ENCODE peak calls at places on chromosome 7, in four cellular contexts. E is HepG2, V is uterus, A is endothelial cell of umbilical vein. I is an unnamed sample.

GRCh38 chr7:25009271-25009670 is 29.3 kb upstream of the OSBPL3 start:
- DNase-seq in E (no peak), V (no peak), A (no peak), I (no peak)

GRCh38 chr7:37908221-37908788 is 8.3 kb downstream of the SFRP4 start:
- DNase-seq in E (no peak), V (no peak), A (no peak), I (no peak)

GRCh38 chr7:37342665-37343471 is 105.8 kb downstream of the ELMO1 start:
- DNase-seq in E (no peak), V (no peak), A (peak; percentile 37), I (peak; percentile 58)

GRCh38 chr7:2008101-2008935 is 224.4 kb downstream of the MAD1L1 start:
- DNase-seq in E (no peak), V (no peak), A (no peak), I (peak; percentile 49)

GRCh38 chr7:33243319-33243881 is 114.0 kb downstream of the BBS9 start:
- DNase-seq in E (peak; percentile 48), V (no peak), A (peak; percentile 65), I (no peak)

GRCh38 chr7:142487124-142487523 is 229.3 kb upstream of the PRSS58 start:
- DNase-seq in E (no peak), V (no peak), A (no peak), I (no peak)

GRCh38 chr7:69504733-69505132 is 93.5 kb upstream of the AUTS2 start:
- DNase-seq in E (no peak), V (no peak), A (no peak), I (no peak)

GRCh38 chr7:18191329-18191728 is 163.7 kb upstream of the PRPS1L1 start:
- DNase-seq in E (no peak), V (no peak), A (peak; percentile 62), I (no peak)

GRCh38 chr7:157136372-157136771 is 2.4 kb upstream of the UBE3C start:
- DNase-seq in E (peak; percentile 49), V (no peak), A (peak; percentile 77), I (no peak)

GRCh38 chr7:84123903-84124573 is 70.6 kb downstream of the SEMA3A start:
- DNase-seq in E (peak; percentile 2), V (no peak), A (peak; percentile 85), I (no peak)

GRCh38 chr7:930975-931758 is 23.3 kb downstream of the ADAP1 start:
- DNase-seq in E (no peak), V (no peak), A (no peak), I (no peak)

GRCh38 chr7:129840757-129841156 is 112.0 kb downstream of the UBE2H start:
- DNase-seq in E (no peak), V (no peak), A (no peak), I (no peak)

GRCh38 chr7:139252451-139252850 is 21.4 kb downstream of the UBN2 start:
- DNase-seq in E (no peak), V (no peak), A (no peak), I (no peak)

GRCh38 chr7:76315372-76315771 is 12.9 kb downstream of the HSPB1 start:
- DNase-seq in E (no peak), V (no peak), A (no peak), I (no peak)

GRCh38 chr7:74023037-74023436 is 4.9 kb upstream of the ELN start:
- DNase-seq in E (peak; percentile 15), V (peak; percentile 71), A (peak; percentile 79), I (no peak)

GRCh38 chr7:129169171-129169643 is 19.2 kb upstream of the SMO start:
- DNase-seq in E (no peak), V (peak; percentile 46), A (peak; percentile 18), I (peak; percentile 53)

GRCh38 chr7:98341106-98341505 is 59.6 kb downstream of the BRI3 start:
- DNase-seq in E (no peak), V (no peak), A (no peak), I (no peak)

GRCh38 chr7:43058271-43059066 is 54.0 kb upstream of the HECW1 start:
- DNase-seq in E (no peak), V (no peak), A (no peak), I (no peak)

GRCh38 chr7:114405427-114405826 is 9.2 kb upstream of the FOXP2 start:
- DNase-seq in E (peak; percentile 30), V (no peak), A (no peak), I (no peak)

GRCh38 chr7:144437370-144438191 is 34.1 kb upstream of the NOBOX start:
- DNase-seq in E (peak; percentile 56), V (peak; percentile 17), A (peak; percentile 83), I (no peak)

GRCh38 chr7:146575903-146576302 is 459.3 kb downstream of the CNTNAP2 start:
- DNase-seq in E (no peak), V (no peak), A (no peak), I (no peak)

GRCh38 chr7:121302214-121302745 is 26.5 kb upstream of the WNT16 start:
- DNase-seq in E (no peak), V (no peak), A (no peak), I (no peak)
- TF ChIP-seq POLR2A in E (no peak), V (no peak), A (no peak), I (no peak)

DNA sequence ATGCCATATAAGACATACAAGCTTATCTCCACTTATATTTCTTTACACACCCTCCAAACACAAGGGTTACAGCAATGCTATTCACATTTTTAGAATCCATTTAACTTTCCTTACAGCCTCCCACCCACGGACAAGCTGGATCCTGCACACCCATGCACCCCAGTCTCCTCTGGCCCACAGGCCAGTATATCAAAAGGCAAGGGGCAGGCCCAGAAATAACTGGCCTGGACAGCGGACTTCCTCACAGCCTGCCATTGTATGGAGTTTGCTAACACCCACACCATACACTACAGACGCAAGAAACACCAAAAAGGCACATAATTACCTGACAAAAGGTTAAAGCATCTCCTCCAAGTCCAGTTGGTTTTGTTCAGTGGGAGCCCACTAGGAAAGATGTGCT is 12.0 kb downstream of the HOXA4 start:
- DNase-seq in E (no peak), V (no peak), A (no peak), I (no peak)
- H3K27ac ChIP-seq in E (no peak overlapping the region), V (peak overlapping the region; percentile 77), A (peak overlapping the region; percentile 96), I (no peak overlapping the region)

GRCh38 chr7:26398436-26399308 is 107.0 kb downstream of the SNX10 start:
- DNase-seq in E (no peak), V (peak; percentile 63), A (peak; percentile 79), I (peak; percentile 54)
- TF ChIP-seq POLR2A in E (no peak), V (peak; percentile 32), A (peak; percentile 70), I (peak; percentile 23)

DNA sequence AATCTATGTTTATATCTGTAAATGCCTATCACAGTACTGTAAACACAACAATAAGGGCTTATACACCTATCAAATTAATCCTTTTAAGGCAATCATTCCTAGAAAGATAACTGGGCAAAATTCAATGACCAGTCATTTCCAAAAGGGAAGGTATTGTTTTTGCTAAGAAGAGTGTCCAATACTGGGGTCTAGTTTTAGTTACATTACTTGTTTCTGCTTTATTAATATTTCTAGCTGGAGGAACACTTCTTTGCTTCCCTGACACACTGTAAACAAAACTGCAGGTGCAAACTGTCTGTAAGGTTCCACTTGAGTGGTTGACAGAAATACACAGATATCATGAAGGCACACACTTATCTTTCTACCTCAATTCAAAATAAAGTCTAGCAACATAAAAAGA is 84.2 kb upstream of the FAM133B start:
- DNase-seq in E (no peak), V (no peak), A (no peak), I (no peak)
- H3K27ac ChIP-seq in E (no peak overlapping the region), V (no peak overlapping the region), A (no peak overlapping the region), I (no peak overlapping the region)

GRCh38 chr7:92226981-92227380 is 18.7 kb downstream of the KRIT1 start:
- DNase-seq in E (no peak), V (no peak), A (no peak), I (no peak)
- TF ChIP-seq POLR2A in E (no peak), V (no peak), A (no peak), I (no peak)

GRCh38 chr7:94393251-94393758 is 1.4 kb upstream of the COL1A2 start:
- DNase-seq in E (no peak), V (peak; percentile 41), A (no peak), I (no peak)
- H3K27ac ChIP-seq in E (no peak overlapping the region), V (peak overlapping the region; percentile 90), A (no peak overlapping the region), I (peak overlapping the region; percentile 15)

DNA sequence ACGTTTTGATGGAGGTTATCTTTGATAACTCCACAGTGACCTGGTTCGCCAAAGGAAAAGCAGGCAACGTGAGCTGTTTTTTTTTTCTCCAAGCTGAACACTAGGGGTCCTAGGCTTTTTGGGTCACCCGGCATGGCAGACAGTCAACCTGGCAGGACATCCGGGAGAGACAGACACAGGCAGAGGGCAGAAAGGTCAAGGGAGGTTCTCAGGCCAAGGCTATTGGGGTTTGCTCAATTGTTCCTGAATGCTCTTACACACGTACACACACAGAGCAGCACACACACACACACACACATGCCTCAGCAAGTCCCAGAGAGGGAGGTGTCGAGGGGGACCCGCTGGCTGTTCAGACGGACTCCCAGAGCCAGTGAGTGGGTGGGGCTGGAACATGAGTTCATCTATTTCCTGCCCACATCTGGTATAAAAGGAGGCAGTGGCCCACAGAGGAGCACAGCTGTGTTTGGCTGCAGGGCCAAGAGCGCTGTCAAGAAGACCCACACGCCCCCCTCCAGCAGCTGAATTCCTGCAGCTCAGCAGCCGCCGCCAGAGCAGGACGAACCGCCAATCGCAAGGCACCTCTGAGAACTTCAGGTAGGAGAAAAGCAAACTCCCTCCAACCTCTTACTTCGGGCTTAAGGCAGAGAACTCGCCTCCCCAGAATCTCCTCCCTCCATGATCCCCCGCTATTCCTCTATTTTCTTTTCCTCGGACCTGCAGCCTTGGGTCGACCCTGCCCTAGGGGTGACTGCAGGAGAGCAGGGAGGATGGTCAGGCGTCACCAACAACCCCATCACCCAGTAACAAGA is at the start of gene SERPINE1:
- DNase-seq in E (peak; percentile 98), V (peak; percentile 88), A (peak; percentile 98), I (peak; percentile 96)
- TF ChIP-seq POLR2A in E (peak; percentile 99), V (peak; percentile 88), A (peak; percentile 100), I (peak; percentile 100)

GRCh38 chr7:124762611-124763143 is 2.9 kb downstream of the GPR37 start:
- DNase-seq in E (peak; percentile 76), V (peak; percentile 21), A (peak; percentile 44), I (peak; percentile 57)
- H3K27ac ChIP-seq in E (peak overlapping the region; percentile 53), V (peak overlapping the region; percentile 3), A (no peak overlapping the region), I (peak overlapping the region; percentile 56)

GRCh38 chr7:47604496-47604890 is 22.6 kb upstream of the TNS3 start:
- DNase-seq in E (no peak), V (no peak), A (no peak), I (no peak)

GRCh38 chr7:47600199-47601118 is 18.5 kb upstream of the TNS3 start:
- DNase-seq in E (no peak), V (no peak), A (peak; percentile 55), I (no peak)

GRCh38 chr7:47601881-47602249 is 20.0 kb upstream of the TNS3 start:
- DNase-seq in E (peak; percentile 63), V (no peak), A (no peak), I (no peak)

GRCh38 chr7:47602272-47603004 is 20.5 kb upstream of the TNS3 start:
- DNase-seq in E (no peak), V (no peak), A (no peak), I (no peak)

DNA sequence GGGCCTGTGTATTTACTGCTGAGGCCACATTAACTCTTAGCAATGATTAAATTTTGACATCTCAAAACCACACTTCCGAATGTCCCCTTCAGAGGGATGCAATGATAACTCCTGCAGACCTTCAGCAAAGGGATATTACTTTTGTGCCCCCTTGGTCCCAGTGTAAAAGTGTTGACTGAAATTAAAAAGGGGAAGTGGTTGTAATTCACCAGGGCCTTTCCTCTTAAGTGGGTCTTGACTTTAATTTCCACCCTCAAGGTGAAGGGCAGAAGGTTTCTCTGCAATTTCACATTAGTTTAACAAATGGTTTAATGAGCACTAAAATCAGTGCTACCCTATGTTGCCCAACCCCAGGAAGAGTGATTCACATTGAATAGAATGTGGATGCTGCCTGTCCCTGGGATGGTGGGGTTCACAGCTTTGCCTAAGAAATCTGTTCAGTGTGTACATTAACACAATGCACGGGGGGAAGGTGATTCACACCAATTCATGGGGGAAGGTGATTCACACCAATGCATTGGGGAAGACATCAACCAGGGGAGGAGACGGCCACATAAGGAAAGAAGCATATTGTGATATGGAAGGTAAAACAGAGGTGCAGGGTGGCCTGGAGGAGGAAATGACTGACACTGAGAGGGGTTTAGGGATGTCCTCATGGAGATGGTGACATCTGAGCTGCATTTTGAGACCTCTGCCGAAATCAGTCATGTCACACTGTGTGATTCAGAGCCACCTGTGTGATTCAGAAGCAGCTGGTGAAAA is 19.4 kb upstream of the TNS3 start:
- DNase-seq in E (peak; percentile 40), V (no peak), A (peak; percentile 71), I (no peak)
- TF ChIP-seq POLR2A in E (no peak), V (no peak), A (no peak), I (no peak)

I was measured in right lobe of liver.